ENCODE peak calls at places on chromosome 9, in six cellular contexts. X is GM12878, L is IMR-90, K is HCT116, D is K562, Z is H1. U is an unnamed sample.

GRCh38 chr9:804026-804425 is 37.5 kb upstream of the DMRT1 start:
- DNase-seq in K (no peak), L (no peak), D (no peak), Z (no peak), X (no peak), U (no peak)

GRCh38 chr9:3746296-3747275 is 220.8 kb upstream of the RFX3 start:
- DNase-seq in K (peak), L (peak), X (no peak), D (no peak), Z (no peak), U (no peak)

GRCh38 chr9:109780453-109781033 is 545 bp downstream of the PALM2AKAP2 start:
- DNase-seq in X (no peak), L (no peak), D (no peak), Z (no peak), K (no peak), U (no peak)

GRCh38 chr9:121059998-121060636 is 10.0 kb upstream of the C5 start:
- DNase-seq in K (peak), X (no peak), Z (no peak), D (peak), L (peak), U (peak)

GRCh38 chr9:33903157-33903780 is 86.3 kb downstream of the UBE2R2 start:
- DNase-seq in L (no peak), Z (no peak), D (no peak), X (no peak), K (no peak), U (no peak)

GRCh38 chr9:123058834-123059233 is 25.4 kb downstream of the GPR21 start:
- DNase-seq in K (no peak), X (no peak), D (no peak), L (peak), Z (no peak), U (no peak)

GRCh38 chr9:127980056-127980705 is 608 bp downstream of the EEIG1 start:
- DNase-seq in K (no peak), Z (no peak), X (no peak), L (no peak), D (peak), U (no peak)

GRCh38 chr9:101832464-101832863 is 94.0 kb upstream of the GRIN3A start:
- DNase-seq in D (no peak), K (no peak), L (no peak), X (no peak), Z (no peak), U (no peak)

GRCh38 chr9:7358876-7359275 is 440.7 kb downstream of the DMAC1 start:
- DNase-seq in K (no peak), Z (no peak), D (no peak), X (no peak), L (no peak), U (no peak)

GRCh38 chr9:11821541-11821940 is 871.6 kb upstream of the TYRP1 start:
- DNase-seq in D (no peak), X (no peak), Z (no peak), L (no peak), K (no peak), U (no peak)

GRCh38 chr9:121773954-121774714 is 122.7 kb downstream of the DAB2IP start:
- DNase-seq in K (no peak), Z (no peak), X (no peak), L (no peak), D (no peak), U (no peak)

GRCh38 chr9:130701059-130702022 is 7.8 kb downstream of the EXOSC2 start:
- DNase-seq in X (no peak), D (peak), Z (no peak), K (no peak), L (peak), U (peak)

GRCh38 chr9:72232778-72233177 is 83.5 kb downstream of the GDA start:
- DNase-seq in L (no peak), D (no peak), K (no peak), Z (no peak), X (no peak), U (no peak)

GRCh38 chr9:26809795-26810194 is 82.8 kb downstream of the CAAP1 start:
- DNase-seq in K (peak), Z (no peak), D (no peak), L (peak), X (no peak), U (no peak)

GRCh38 chr9:70826562-70826961 is 294.9 kb downstream of the TRPM3 start:
- DNase-seq in X (no peak), D (no peak), Z (no peak), K (no peak), L (no peak), U (no peak)

GRCh38 chr9:14935099-14935710 is 25.0 kb upstream of the FREM1 start:
- DNase-seq in L (no peak), K (no peak), X (no peak), D (no peak), Z (no peak), U (no peak)

GRCh38 chr9:115170674-115171073 is 52.7 kb upstream of the TNC start:
- DNase-seq in Z (no peak), K (peak), L (peak), X (no peak), D (no peak), U (no peak)

GRCh38 chr9:105226055-105226454 is 18.4 kb upstream of the SLC44A1 start:
- DNase-seq in X (no peak), D (no peak), K (no peak), L (no peak), Z (no peak), U (no peak)

GRCh38 chr9:34400686-34401602 is 24.2 kb upstream of the MYORG start:
- DNase-seq in X (no peak), Z (no peak), L (no peak), D (no peak), K (no peak), U (no peak)

GRCh38 chr9:133144142-133144886 is 19.4 kb downstream of the GBGT1 start:
- DNase-seq in Z (no peak), L (peak), X (peak), D (peak), K (no peak), U (peak)

GRCh38 chr9:88535932-88536324 is 950 bp downstream of the NXNL2 start:
- DNase-seq in K (no peak), Z (no peak), X (no peak), L (peak), D (no peak), U (no peak)

GRCh38 chr9:14692918-14693861 is at the start of gene ZDHHC21:
- DNase-seq in X (no peak), Z (peak), L (peak), D (peak), K (no peak), U (peak)

GRCh38 chr9:93664549-93665120 is 88.3 kb downstream of the PHF2 start:
- DNase-seq in D (no peak), X (no peak), Z (no peak), K (no peak), L (no peak), U (no peak)

GRCh38 chr9:129209580-129209979 is 31.5 kb upstream of the IER5L start:
- DNase-seq in D (no peak), Z (no peak), X (no peak), L (no peak), K (no peak), U (no peak)

GRCh38 chr9:128921881-128922763 is 1.3 kb downstream of the PHYHD1 start:
- DNase-seq in D (no peak), Z (peak), K (no peak), L (peak), X (no peak), U (peak)

GRCh38 chr9:123682746-123683145 is 247.2 kb downstream of the DENND1A start:
- DNase-seq in L (no peak), X (no peak), D (no peak), K (no peak), Z (no peak), U (no peak)

GRCh38 chr9:134214395-134214765 is 50.0 kb upstream of the RNU6ATAC start:
- DNase-seq in K (no peak), D (no peak), L (no peak), X (no peak), Z (no peak), U (peak)

GRCh38 chr9:129567842-129568559 is 52.9 kb downstream of the C9orf50 start:
- DNase-seq in X (no peak), K (peak), Z (no peak), D (peak), L (peak), U (peak)

GRCh38 chr9:27433599-27434325 is 90.3 kb upstream of the IFNK start:
- DNase-seq in X (no peak), K (no peak), Z (no peak), D (no peak), L (no peak), U (no peak)

GRCh38 chr9:124676159-124676551 is 95.0 kb downstream of the NR6A1 start:
- DNase-seq in K (no peak), L (no peak), D (no peak), Z (no peak), X (no peak), U (no peak)

GRCh38 chr9:127059648-127060365 is 62.6 kb downstream of the ANGPTL2 start:
- DNase-seq in D (no peak), L (no peak), Z (no peak), X (peak), K (no peak), U (no peak)

DNA sequence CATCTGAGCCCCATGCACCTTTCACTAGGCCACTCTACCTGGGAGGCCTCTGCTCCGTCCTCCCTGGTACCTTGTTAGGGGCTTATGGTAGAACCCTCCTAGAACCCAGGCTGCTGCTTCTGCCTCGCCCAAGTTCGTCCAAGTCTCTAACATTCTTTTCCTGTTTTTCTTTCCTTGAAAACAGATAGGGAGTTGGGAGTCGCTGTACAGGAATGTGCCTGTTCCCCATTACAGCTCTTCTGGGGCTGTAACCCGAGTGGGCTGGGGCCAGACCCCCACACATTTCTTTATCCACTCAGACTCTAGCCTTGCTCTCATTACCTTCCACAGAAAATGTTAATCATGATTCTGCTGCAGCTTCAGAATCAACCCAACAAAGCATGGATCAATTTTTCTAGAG is 193.9 kb upstream of the TRIM32 start:
- DNase-seq in D (no peak), L (peak), K (no peak), X (no peak), Z (no peak), U (no peak)
- TF ChIP-seq CEBPB in D (no peak), L (no peak), K (no peak), X (no peak), Z (no peak), U (no peak)

GRCh38 chr9:18467696-18468095 is 6.3 kb upstream of the ADAMTSL1 start:
- DNase-seq in D (no peak), K (no peak), Z (no peak), X (no peak), L (no peak), U (no peak)

GRCh38 chr9:18473551-18474279 is at the start of gene ADAMTSL1:
- DNase-seq in Z (peak), K (no peak), X (no peak), L (peak), D (no peak), U (no peak)

GRCh38 chr9:18474778-18475177 is 825 bp downstream of the ADAMTSL1 start:
- DNase-seq in L (peak), X (no peak), D (no peak), Z (no peak), K (no peak), U (no peak)

GRCh38 chr9:18472915-18473314 is 1.0 kb upstream of the ADAMTSL1 start:
- DNase-seq in L (no peak), K (no peak), Z (no peak), D (no peak), X (no peak), U (no peak)

GRCh38 chr9:18472435-18472834 is 1.5 kb upstream of the ADAMTSL1 start:
- DNase-seq in D (no peak), X (no peak), Z (no peak), K (no peak), L (no peak), U (no peak)
- H3K9ac ChIP-seq in D (no peak), X (no peak), Z (no peak), K (no peak), L (no peak), U (no peak)

GRCh38 chr9:76863832-76864231 is 42.1 kb downstream of the PRUNE2 start:
- DNase-seq in K (no peak), L (no peak), D (no peak), X (no peak), Z (no peak), U (no peak)

GRCh38 chr9:76873056-76873792 is 32.7 kb downstream of the PRUNE2 start:
- DNase-seq in X (no peak), Z (no peak), K (no peak), D (no peak), L (no peak), U (no peak)

GRCh38 chr9:76866689-76867088 is 39.2 kb downstream of the PRUNE2 start:
- DNase-seq in D (no peak), K (no peak), X (no peak), Z (no peak), L (peak), U (no peak)

GRCh38 chr9:76873821-76874220 is 32.1 kb downstream of the PRUNE2 start:
- DNase-seq in Z (no peak), L (no peak), X (no peak), D (no peak), K (no peak), U (no peak)

DNA sequence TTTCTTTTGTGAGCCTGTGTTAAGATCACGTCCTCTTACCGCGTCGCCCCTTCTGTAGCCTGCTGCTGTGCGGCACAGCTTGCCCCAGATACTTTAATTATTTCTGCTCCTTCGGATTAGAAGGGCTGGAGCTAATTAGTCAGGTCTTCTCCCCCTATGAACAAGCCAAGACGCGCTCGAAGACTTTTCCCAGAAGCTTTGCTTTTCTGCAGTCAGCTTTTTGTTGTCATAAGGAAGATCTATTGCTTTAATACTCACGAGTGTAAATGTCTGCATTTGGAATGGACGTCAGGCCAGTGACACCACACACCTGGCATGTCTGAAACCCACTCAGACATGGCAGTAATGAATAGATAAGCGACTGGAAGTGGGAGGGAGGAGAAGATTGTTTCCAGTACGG is 37.0 kb downstream of the PRUNE2 start:
- DNase-seq in K (no peak), D (no peak), X (no peak), L (no peak), Z (no peak), U (no peak)
- TF ChIP-seq CEBPB in K (no peak), D (no peak), X (no peak), L (no peak), Z (no peak), U (no peak)

DNA sequence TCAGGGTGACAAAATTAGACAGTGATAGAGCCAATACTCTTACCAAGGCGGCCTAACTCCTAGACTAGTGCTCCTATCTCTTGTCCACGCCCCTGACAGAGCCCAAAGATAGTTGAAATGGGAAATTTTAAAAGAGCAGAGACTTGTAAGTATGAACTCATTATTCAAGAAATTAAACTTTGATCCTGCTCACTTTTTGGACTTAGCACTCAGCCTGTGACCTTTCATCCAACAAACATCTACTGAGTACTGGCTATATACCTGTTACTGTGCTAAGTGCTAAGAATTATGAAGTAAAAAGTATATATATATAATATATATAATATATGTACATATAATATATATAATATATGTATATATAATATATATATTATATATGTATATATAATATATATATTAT is 1.2 kb downstream of the INVS start:
- DNase-seq in L (no peak), X (no peak), D (peak), Z (no peak), K (no peak), U (no peak)
- H3K9ac ChIP-seq in L (peak), X (no peak), D (peak), Z (no peak), K (peak), U (peak)

GRCh38 chr9:37769995-37770394 is 14.9 kb downstream of the EXOSC3 start:
- DNase-seq in D (peak), X (no peak), K (no peak), Z (no peak), L (no peak), U (no peak)

GRCh38 chr9:37778534-37778933 is 6.3 kb downstream of the EXOSC3 start:
- DNase-seq in K (no peak), X (no peak), Z (no peak), D (no peak), L (no peak), U (no peak)

GRCh38 chr9:37776328-37776727 is 8.5 kb downstream of the EXOSC3 start:
- DNase-seq in L (peak), D (no peak), X (no peak), Z (no peak), K (no peak), U (no peak)

GRCh38 chr9:37775216-37775919 is 9.5 kb downstream of the EXOSC3 start:
- DNase-seq in D (no peak), Z (no peak), L (peak), X (no peak), K (no peak), U (no peak)
- TF ChIP-seq CEBPB in D (no peak), Z (no peak), L (no peak), X (no peak), K (no peak), U (no peak)

GRCh38 chr9:81559197-81559596 is 130.2 kb downstream of the TLE1 start:
- DNase-seq in Z (no peak), D (no peak), K (no peak), L (no peak), X (no peak), U (no peak)
- H3K9ac ChIP-seq in Z (no peak), D (no peak), K (peak), L (no peak), X (no peak), U (no peak)

GRCh38 chr9:18821794-18822193 is 211.2 kb downstream of the SAXO1 start:
- DNase-seq in D (peak), Z (no peak), L (peak), K (no peak), X (no peak), U (peak)
- TF ChIP-seq CEBPB in D (no peak), Z (no peak), L (no peak), K (no peak), X (no peak), U (no peak)

DNA sequence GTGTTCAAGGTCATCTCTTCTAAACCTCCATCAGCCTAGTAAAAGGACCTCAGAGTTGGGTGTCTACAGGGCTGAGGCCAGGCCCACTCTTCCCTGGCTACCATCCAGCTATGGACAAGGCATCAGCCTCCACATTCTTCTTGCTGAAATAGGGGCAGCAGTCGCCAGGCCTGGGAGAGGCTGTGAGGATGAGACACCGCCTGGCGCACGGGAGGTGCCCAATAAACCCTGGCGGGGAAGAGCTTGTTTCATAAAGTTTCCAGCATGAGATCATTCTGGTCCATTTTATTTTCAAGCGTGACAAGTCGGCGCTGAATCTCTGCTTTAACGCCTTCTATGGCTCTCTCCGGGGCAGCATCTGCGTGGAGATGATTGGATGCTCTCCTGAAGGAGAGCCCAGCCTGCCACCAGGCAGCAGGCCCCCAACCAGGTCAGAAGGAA is 153.4 kb downstream of the OLFM1 start:
- DNase-seq in Z (no peak), D (no peak), L (no peak), X (no peak), K (no peak), U (no peak)
- H3K9ac ChIP-seq in Z (no peak), D (no peak), L (no peak), X (no peak), K (no peak), U (no peak)

DNA sequence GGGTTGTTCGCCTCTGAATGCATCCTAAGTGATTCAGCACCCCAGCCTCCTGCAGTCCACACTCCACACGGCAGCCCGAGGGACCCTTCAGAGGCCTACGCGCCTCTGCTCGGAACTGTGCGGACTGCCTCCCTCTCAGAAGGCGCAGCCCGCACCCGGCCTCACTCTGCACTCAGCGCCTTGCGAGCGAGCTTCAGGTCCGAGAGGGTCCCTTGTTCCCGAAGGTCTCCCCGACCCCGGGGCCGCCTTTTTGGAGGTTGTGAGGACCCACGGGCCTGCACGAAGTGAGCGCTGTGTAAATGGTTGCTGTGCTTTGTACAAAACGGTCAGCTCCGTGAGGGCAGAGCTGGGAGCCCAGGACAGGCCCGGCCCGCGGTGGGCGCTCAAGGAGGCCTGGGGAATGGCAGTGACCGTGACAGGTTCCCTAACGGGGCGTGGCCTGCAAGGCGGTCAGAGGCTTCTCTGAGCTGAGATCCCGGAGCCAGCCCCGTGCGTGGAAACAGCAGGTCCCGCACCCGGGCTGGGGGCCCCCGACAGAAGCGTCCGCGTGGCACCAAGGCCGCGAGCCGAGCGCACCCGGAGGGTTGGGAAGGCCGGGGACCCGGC is 698 bp upstream of the CACNA1B start:
- DNase-seq in X (no peak), Z (no peak), K (no peak), D (no peak), L (no peak), U (no peak)
- TF ChIP-seq CEBPB in X (no peak), Z (no peak), K (no peak), D (no peak), L (no peak), U (no peak)

DNA sequence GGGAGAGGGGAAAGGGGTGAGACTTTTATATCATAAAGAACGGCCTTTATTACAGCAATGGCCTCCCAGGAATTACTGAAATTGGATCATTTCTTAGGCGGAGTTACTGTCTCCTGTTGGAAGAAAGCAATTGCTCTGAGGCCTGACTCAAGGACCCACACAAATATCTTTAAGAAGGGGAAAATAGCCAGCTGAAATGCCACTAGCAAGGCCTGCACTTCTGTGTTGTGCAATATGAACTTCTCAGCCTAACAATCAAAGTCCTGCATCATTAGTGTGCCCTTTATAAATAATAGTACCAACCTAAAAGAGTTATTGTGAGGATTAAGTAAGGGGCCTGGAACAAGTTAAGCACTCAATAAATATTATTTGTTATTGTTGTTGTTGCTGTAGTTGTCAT is 30.1 kb upstream of the TRIM32 start:
- DNase-seq in Z (no peak), D (no peak), L (peak), X (no peak), K (no peak), U (no peak)
- H3K9ac ChIP-seq in Z (no peak), D (no peak), L (no peak), X (no peak), K (no peak), U (no peak)

U was measured in HepG2.